ENCODE peak calls at places on chromosomes 16 and 17, in nine cellular contexts. One of them, this sample, is unnamed.

GRCh38 chr17:61338000-61338864 is 61.4 kb upstream of the TBX2 start:
- DNase-seq in AG10803: peak
- DNase-seq in fibroblast of lung: peak
- DNase-seq in skeletal muscle cell: peak
- DNase-seq in H1: no peak
- DNase-seq in left ventricle myocardium inferior: no peak
- DNase-seq in stomach: no peak
- DNase-seq in Peyer's patch: no peak
- DNase-seq in pancreas: no peak
- DNase-seq in this sample: no peak

GRCh38 chr17:75691371-75692290 is 24.5 kb downstream of the SAP30BP start:
- DNase-seq in fibroblast of lung: peak
- DNase-seq in H1: no peak
- DNase-seq in Peyer's patch: peak
- DNase-seq in pancreas: peak
- DNase-seq in left ventricle myocardium inferior: no peak
- DNase-seq in stomach: no peak
- DNase-seq in skeletal muscle cell: no peak
- DNase-seq in AG10803: peak
- DNase-seq in this sample: peak

GRCh38 chr17:64599187-64599676 is 62.9 kb downstream of the SMURF2 start:
- DNase-seq in stomach: peak
- DNase-seq in pancreas: no peak
- DNase-seq in AG10803: no peak
- DNase-seq in Peyer's patch: no peak
- DNase-seq in left ventricle myocardium inferior: no peak
- DNase-seq in H1: no peak
- DNase-seq in skeletal muscle cell: no peak
- DNase-seq in fibroblast of lung: no peak
- DNase-seq in this sample: peak

GRCh38 chr16:54936086-54936978 is 5.7 kb downstream of the IRX5 start:
- DNase-seq in Peyer's patch: no peak
- DNase-seq in AG10803: peak
- DNase-seq in pancreas: no peak
- DNase-seq in left ventricle myocardium inferior: no peak
- DNase-seq in fibroblast of lung: peak
- DNase-seq in stomach: no peak
- DNase-seq in H1: no peak
- DNase-seq in skeletal muscle cell: no peak
- DNase-seq in this sample: no peak

GRCh38 chr17:35749560-35750412 is 3.3 kb downstream of the GAS2L2 start:
- DNase-seq in Peyer's patch: no peak
- DNase-seq in pancreas: no peak
- DNase-seq in AG10803: peak
- DNase-seq in H1: no peak
- DNase-seq in left ventricle myocardium inferior: no peak
- DNase-seq in fibroblast of lung: no peak
- DNase-seq in skeletal muscle cell: no peak
- DNase-seq in stomach: peak
- DNase-seq in this sample: no peak

GRCh38 chr17:81071761-81072741 is 37.1 kb downstream of the BAIAP2 start:
- DNase-seq in Peyer's patch: no peak
- DNase-seq in left ventricle myocardium inferior: no peak
- DNase-seq in fibroblast of lung: no peak
- DNase-seq in stomach: peak
- DNase-seq in AG10803: no peak
- DNase-seq in pancreas: no peak
- DNase-seq in H1: no peak
- DNase-seq in skeletal muscle cell: no peak
- DNase-seq in this sample: no peak

GRCh38 chr16:53334581-53334980 is 99.7 kb upstream of the RBL2 start:
- DNase-seq in fibroblast of lung: no peak
- DNase-seq in pancreas: no peak
- DNase-seq in skeletal muscle cell: no peak
- DNase-seq in stomach: no peak
- DNase-seq in AG10803: no peak
- DNase-seq in Peyer's patch: no peak
- DNase-seq in left ventricle myocardium inferior: no peak
- DNase-seq in H1: no peak
- DNase-seq in this sample: no peak

GRCh38 chr16:85445779-85446222 is 167.3 kb upstream of the GSE1 start:
- DNase-seq in fibroblast of lung: no peak
- DNase-seq in Peyer's patch: no peak
- DNase-seq in AG10803: no peak
- DNase-seq in H1: no peak
- DNase-seq in skeletal muscle cell: no peak
- DNase-seq in stomach: peak
- DNase-seq in pancreas: peak
- DNase-seq in left ventricle myocardium inferior: no peak
- DNase-seq in this sample: no peak

GRCh38 chr17:49260011-49260921 is 29.7 kb upstream of the PHOSPHO1 start:
- DNase-seq in AG10803: peak
- DNase-seq in Peyer's patch: peak
- DNase-seq in fibroblast of lung: peak
- DNase-seq in stomach: peak
- DNase-seq in H1: no peak
- DNase-seq in left ventricle myocardium inferior: peak
- DNase-seq in skeletal muscle cell: peak
- DNase-seq in pancreas: peak
- DNase-seq in this sample: no peak

GRCh38 chr16:582614-583331 is 7.1 kb upstream of the RAB40C start:
- DNase-seq in Peyer's patch: no peak
- DNase-seq in skeletal muscle cell: no peak
- DNase-seq in AG10803: no peak
- DNase-seq in left ventricle myocardium inferior: no peak
- DNase-seq in H1: no peak
- DNase-seq in pancreas: peak
- DNase-seq in stomach: peak
- DNase-seq in fibroblast of lung: no peak
- DNase-seq in this sample: no peak

DNA sequence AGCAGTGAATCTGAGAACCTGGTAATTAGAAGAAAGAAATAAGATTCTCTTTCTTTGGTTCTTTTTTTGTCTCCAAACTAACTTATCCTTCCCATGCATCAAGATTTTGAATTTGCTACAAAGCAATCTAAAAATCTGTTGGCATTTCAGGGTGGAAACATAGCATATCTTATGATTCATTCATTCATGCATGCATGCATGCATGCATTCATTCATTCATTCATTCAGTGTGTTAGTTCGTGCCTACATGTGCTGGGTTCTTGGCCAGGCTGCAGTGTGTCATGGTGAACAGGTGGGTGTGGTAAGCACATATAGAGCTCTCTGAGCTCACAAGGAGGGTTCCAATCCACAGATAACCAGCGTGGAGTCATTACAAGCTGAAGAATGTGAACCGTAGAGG is 410.5 kb downstream of the CPPED1 start:
- DNase-seq in AG10803: no peak
- DNase-seq in stomach: no peak
- DNase-seq in left ventricle myocardium inferior: no peak
- DNase-seq in fibroblast of lung: no peak
- DNase-seq in skeletal muscle cell: no peak
- DNase-seq in pancreas: no peak
- DNase-seq in H1: no peak
- DNase-seq in Peyer's patch: no peak
- DNase-seq in this sample: no peak
- H3K4me3 ChIP-seq in AG10803: no peak
- H3K4me3 ChIP-seq in stomach: no peak
- H3K4me3 ChIP-seq in left ventricle myocardium inferior: no peak
- H3K4me3 ChIP-seq in fibroblast of lung: no peak
- H3K4me3 ChIP-seq in skeletal muscle cell: no peak
- H3K4me3 ChIP-seq in pancreas: no peak
- H3K4me3 ChIP-seq in H1: no peak
- H3K4me3 ChIP-seq in Peyer's patch: no peak
- H3K4me3 ChIP-seq in this sample: no peak

GRCh38 chr17:2972749-2973148 is 90.7 kb downstream of the OR1D5 start:
- DNase-seq in stomach: no peak
- DNase-seq in H1: no peak
- DNase-seq in pancreas: no peak
- DNase-seq in fibroblast of lung: no peak
- DNase-seq in Peyer's patch: no peak
- DNase-seq in AG10803: no peak
- DNase-seq in left ventricle myocardium inferior: no peak
- DNase-seq in skeletal muscle cell: no peak
- DNase-seq in this sample: no peak

GRCh38 chr17:2974347-2974746 is 89.1 kb downstream of the OR1D5 start:
- DNase-seq in AG10803: no peak
- DNase-seq in stomach: no peak
- DNase-seq in fibroblast of lung: no peak
- DNase-seq in skeletal muscle cell: no peak
- DNase-seq in left ventricle myocardium inferior: no peak
- DNase-seq in H1: no peak
- DNase-seq in Peyer's patch: no peak
- DNase-seq in pancreas: no peak
- DNase-seq in this sample: no peak

GRCh38 chr17:2977157-2977556 is 86.2 kb downstream of the OR1D5 start:
- DNase-seq in fibroblast of lung: no peak
- DNase-seq in Peyer's patch: no peak
- DNase-seq in pancreas: no peak
- DNase-seq in AG10803: no peak
- DNase-seq in H1: no peak
- DNase-seq in stomach: no peak
- DNase-seq in skeletal muscle cell: no peak
- DNase-seq in left ventricle myocardium inferior: no peak
- DNase-seq in this sample: no peak

GRCh38 chr17:2971851-2972250 is 91.6 kb downstream of the OR1D5 start:
- DNase-seq in skeletal muscle cell: no peak
- DNase-seq in H1: no peak
- DNase-seq in stomach: no peak
- DNase-seq in left ventricle myocardium inferior: no peak
- DNase-seq in pancreas: no peak
- DNase-seq in AG10803: no peak
- DNase-seq in Peyer's patch: no peak
- DNase-seq in fibroblast of lung: no peak
- DNase-seq in this sample: no peak

DNA sequence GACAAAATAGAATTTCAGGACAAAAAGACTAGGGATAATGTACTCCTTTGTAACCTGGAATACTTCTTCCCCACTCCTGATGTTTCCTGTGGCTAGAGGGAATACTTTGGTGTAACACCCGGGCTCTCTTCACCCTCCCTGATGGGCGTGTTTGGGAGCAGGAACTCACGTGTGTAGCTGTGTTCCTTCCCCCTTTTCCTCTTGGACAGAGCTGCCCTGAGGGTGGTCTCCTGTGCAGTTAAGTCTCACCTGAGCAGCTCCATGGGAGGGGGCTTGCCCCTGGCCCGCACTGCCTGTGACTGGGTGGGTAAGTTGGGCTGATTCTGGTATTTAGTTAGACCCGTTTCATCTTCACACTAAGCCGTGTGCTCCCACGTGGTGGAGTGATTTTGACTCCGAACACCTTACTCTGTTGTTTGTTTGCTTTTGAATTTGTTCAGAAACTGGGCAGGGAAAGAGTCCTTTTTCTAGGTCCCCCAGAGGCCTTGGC is 87.9 kb downstream of the OR1D5 start:
- DNase-seq in stomach: peak
- DNase-seq in fibroblast of lung: peak
- DNase-seq in left ventricle myocardium inferior: no peak
- DNase-seq in Peyer's patch: no peak
- DNase-seq in pancreas: no peak
- DNase-seq in AG10803: no peak
- DNase-seq in H1: no peak
- DNase-seq in skeletal muscle cell: no peak
- DNase-seq in this sample: no peak
- H3K4me3 ChIP-seq in stomach: peak
- H3K4me3 ChIP-seq in fibroblast of lung: no peak
- H3K4me3 ChIP-seq in left ventricle myocardium inferior: peak
- H3K4me3 ChIP-seq in Peyer's patch: peak
- H3K4me3 ChIP-seq in pancreas: peak
- H3K4me3 ChIP-seq in AG10803: no peak
- H3K4me3 ChIP-seq in H1: no peak
- H3K4me3 ChIP-seq in skeletal muscle cell: peak
- H3K4me3 ChIP-seq in this sample: no peak

DNA sequence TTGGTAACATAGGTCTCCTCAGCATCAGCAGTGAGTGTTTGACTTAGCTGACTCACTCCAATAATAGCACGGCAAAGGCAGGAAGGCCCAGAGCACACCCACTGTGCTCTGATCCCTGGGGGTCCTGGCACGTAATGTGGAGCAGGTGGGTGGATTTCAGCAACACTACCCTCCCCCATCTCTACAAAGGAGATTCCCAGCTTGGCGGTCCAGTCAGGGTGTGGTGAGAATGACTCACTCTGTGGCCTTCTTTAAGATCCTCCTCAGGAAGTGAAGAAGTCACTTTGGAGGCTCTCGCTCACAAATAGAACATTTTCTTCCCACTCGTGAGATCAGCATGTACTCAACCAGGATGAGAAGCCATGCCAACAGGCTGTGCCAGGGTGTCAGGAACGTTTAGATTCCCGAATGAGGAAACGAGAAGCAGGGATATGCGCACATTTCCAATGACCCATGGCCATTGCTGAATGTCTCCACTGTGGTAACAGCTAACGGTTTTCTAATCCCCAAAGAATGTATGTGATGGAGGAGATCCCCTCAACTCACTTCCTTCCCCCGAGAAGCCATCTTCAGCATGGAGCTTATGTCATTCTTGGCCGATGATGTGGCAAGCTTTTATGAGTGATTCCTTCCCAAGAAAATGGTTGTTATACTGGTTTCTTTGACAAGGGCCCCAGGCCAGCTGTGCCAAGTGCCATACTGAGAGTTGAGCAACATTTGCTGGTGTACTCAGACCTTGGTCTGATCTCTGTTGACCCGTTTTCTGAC is 365.2 kb downstream of the C16orf95 start:
- DNase-seq in Peyer's patch: no peak
- DNase-seq in stomach: no peak
- DNase-seq in left ventricle myocardium inferior: peak
- DNase-seq in skeletal muscle cell: peak
- DNase-seq in fibroblast of lung: peak
- DNase-seq in H1: no peak
- DNase-seq in AG10803: peak
- DNase-seq in pancreas: no peak
- DNase-seq in this sample: no peak
- H3K4me3 ChIP-seq in Peyer's patch: no peak
- H3K4me3 ChIP-seq in stomach: no peak
- H3K4me3 ChIP-seq in left ventricle myocardium inferior: no peak
- H3K4me3 ChIP-seq in skeletal muscle cell: no peak
- H3K4me3 ChIP-seq in fibroblast of lung: no peak
- H3K4me3 ChIP-seq in H1: no peak
- H3K4me3 ChIP-seq in AG10803: no peak
- H3K4me3 ChIP-seq in pancreas: no peak
- H3K4me3 ChIP-seq in this sample: no peak

DNA sequence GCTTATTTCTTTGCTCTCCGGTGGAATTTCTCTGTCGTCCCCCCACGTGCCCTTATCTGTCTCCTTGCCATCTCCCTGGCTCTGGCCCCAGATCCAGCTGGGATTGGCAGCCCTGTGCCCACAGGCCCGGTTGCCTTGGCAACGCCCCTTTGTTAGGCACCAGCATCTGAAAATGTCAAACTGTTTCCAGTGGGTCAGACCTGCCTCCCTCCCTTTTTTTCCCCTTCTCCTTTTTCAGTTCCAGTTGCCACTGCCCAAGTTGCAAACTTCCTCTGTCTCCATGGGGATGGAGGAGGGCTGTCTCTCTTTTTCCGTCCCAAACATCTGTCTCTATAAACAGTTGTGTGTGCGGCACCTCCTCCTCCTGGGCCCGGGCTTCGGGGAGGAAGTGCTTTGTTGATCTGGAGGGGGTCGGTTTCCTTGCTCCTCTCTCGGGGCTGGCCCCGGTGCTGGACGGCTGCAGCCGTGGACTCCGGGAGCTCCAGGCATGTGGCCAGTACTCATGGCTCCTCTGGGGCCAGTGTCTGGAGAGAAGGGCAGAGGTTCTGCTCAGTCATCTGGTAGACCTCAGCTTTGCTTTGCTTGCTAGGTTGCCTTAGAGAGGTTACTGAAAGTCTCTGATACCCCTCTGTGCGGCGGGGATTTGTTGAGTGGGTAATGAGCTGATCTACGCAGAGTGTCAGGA is 35.3 kb downstream of the SOCS3 start:
- DNase-seq in left ventricle myocardium inferior: peak
- DNase-seq in H1: no peak
- DNase-seq in AG10803: peak
- DNase-seq in pancreas: no peak
- DNase-seq in skeletal muscle cell: peak
- DNase-seq in Peyer's patch: no peak
- DNase-seq in stomach: no peak
- DNase-seq in fibroblast of lung: peak
- DNase-seq in this sample: no peak
- H3K4me3 ChIP-seq in left ventricle myocardium inferior: peak
- H3K4me3 ChIP-seq in H1: no peak
- H3K4me3 ChIP-seq in AG10803: peak
- H3K4me3 ChIP-seq in pancreas: no peak
- H3K4me3 ChIP-seq in skeletal muscle cell: no peak
- H3K4me3 ChIP-seq in Peyer's patch: no peak
- H3K4me3 ChIP-seq in stomach: peak
- H3K4me3 ChIP-seq in fibroblast of lung: no peak
- H3K4me3 ChIP-seq in this sample: no peak